ENCODE peak calls at places on chromosomes 5 and 9, in seven cellular contexts. L, S, C, G, Y, U and X are unnamed samples. For H3K4me1, the result is how much of the 10 kb centered on the place peaks cover.

GRCh38 chr9:88464851-88465250 is 70.1 kb upstream of the NXNL2 start:
- DNase-seq in S (no peak), C (no peak), Y (no peak), L (no peak), U (no peak), G (peak), X (no peak)

GRCh38 chr5:180281706-180282105 is 10.2 kb downstream of the MAPK9 start:
- DNase-seq in L (no peak), C (no peak), Y (no peak), U (no peak), G (no peak), S (no peak), X (no peak)

GRCh38 chr5:179698935-179699639 is at the start of gene CANX:
- DNase-seq in L (no peak), Y (no peak), U (no peak), C (no peak), S (no peak), G (no peak), X (no peak)

GRCh38 chr9:131727795-131728545 is 11.9 kb downstream of the RAPGEF1 start:
- DNase-seq in L (no peak), S (no peak), U (no peak), C (no peak), G (peak), Y (no peak), X (no peak)

GRCh38 chr5:2742921-2743679 is 8.4 kb downstream of the IRX2 start:
- DNase-seq in S (no peak), G (peak), U (no peak), Y (no peak), C (no peak), L (no peak), X (peak)

GRCh38 chr5:140041492-140042421 is 1.3 kb downstream of the NRG2 start:
- DNase-seq in L (peak), C (peak), U (peak), G (peak), S (peak), Y (peak), X (peak)

GRCh38 chr5:149358818-149359217 is 972 bp downstream of the PCYOX1L start:
- DNase-seq in L (no peak), Y (no peak), U (no peak), G (no peak), C (no peak), S (no peak), X (no peak)

GRCh38 chr5:58080573-58080972 is 379.3 kb downstream of the PLK2 start:
- DNase-seq in U (no peak), G (peak), L (no peak), S (peak), C (no peak), Y (no peak), X (no peak)

GRCh38 chr5:9686211-9686610 is 56.1 kb upstream of the TAS2R1 start:
- DNase-seq in Y (no peak), L (no peak), G (no peak), U (no peak), S (no peak), C (no peak), X (peak)

GRCh38 chr9:134891016-134891589 is 10.5 kb downstream of the FCN2 start:
- DNase-seq in L (no peak), G (no peak), U (no peak), Y (peak), S (no peak), C (no peak), X (no peak)

GRCh38 chr5:116990010-116990409 is 415.4 kb upstream of the SEMA6A start:
- DNase-seq in C (no peak), G (no peak), U (no peak), L (no peak), S (no peak), Y (no peak), X (no peak)

GRCh38 chr9:136107155-136107952 is 11.3 kb downstream of the TMEM250 start:
- DNase-seq in U (no peak), G (no peak), Y (no peak), S (no peak), L (peak), C (no peak), X (no peak)

GRCh38 chr9:9337129-9337528 is 1275.7 kb downstream of the PTPRD start:
- DNase-seq in U (no peak), L (no peak), C (no peak), G (no peak), S (no peak), Y (no peak), X (no peak)

GRCh38 chr9:28234899-28235277 is 661.6 kb upstream of the C9orf72 start:
- DNase-seq in Y (no peak), G (peak), U (no peak), L (no peak), C (no peak), S (no peak), X (no peak)

GRCh38 chr9:6128030-6128429 is 87.6 kb upstream of the IL33 start:
- DNase-seq in Y (no peak), C (no peak), G (no peak), S (no peak), L (no peak), U (no peak), X (no peak)

GRCh38 chr5:177261510-177261909 is 42.0 kb downstream of the RAB24 start:
- DNase-seq in L (no peak), U (no peak), G (no peak), Y (no peak), S (no peak), C (no peak), X (no peak)

GRCh38 chr5:177253252-177253651 is 50.3 kb downstream of the RAB24 start:
- DNase-seq in L (no peak), G (no peak), Y (no peak), S (no peak), C (no peak), U (no peak), X (no peak)

GRCh38 chr5:177260961-177261360 is 42.6 kb downstream of the RAB24 start:
- DNase-seq in C (no peak), G (no peak), S (no peak), L (no peak), U (no peak), Y (no peak), X (no peak)

DNA sequence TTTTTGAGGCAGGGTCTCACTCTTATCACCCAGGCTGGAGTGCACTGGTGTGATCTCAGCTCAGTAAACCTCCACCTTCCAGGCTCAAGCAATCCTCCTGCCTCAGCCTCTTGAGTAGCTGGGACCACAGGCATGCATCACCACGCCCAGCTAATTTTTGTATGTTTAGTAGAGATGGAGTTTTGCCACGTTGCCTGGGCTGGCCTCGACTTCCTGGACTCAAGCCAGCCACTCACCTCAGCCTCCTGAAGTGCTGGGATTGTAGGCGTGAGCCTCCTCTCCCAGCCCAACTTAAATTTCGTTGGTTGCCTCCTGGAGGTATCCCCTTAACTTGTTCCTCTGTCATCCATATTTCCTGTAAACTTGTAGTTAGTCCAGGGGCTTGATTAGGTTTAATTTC is 47.2 kb downstream of the RAB24 start:
- DNase-seq in Y (no peak), C (no peak), G (peak), U (no peak), S (peak), L (peak), X (no peak)
- H3K4me1 ChIP-seq in Y (under half), C (under half), G (under half), U (under half), S (under half), L (under half), X (under half)

GRCh38 chr5:158858746-158859145 is 241.0 kb downstream of the EBF1 start:
- DNase-seq in L (no peak), Y (no peak), C (no peak), G (no peak), S (no peak), U (no peak), X (no peak)
- H3K4me1 ChIP-seq in L (under half), Y (under half), C (under half), G (under half), S (under half), U (under half), X (under half)

GRCh38 chr9:130427326-130427725 is 17.4 kb upstream of the ASS1 start:
- DNase-seq in L (no peak), G (no peak), U (no peak), C (no peak), S (no peak), Y (no peak), X (no peak)
- H3K4me1 ChIP-seq in L (under half), G (under half), U (under half), C (under half), S (under half), Y (under half), X (under half)

GRCh38 chr9:89482950-89483349 is 15.0 kb downstream of the SEMA4D start:
- DNase-seq in U (no peak), G (no peak), Y (no peak), C (no peak), S (no peak), L (no peak), X (no peak)
- H3K4me1 ChIP-seq in U (under half), G (under half), Y (under half), C (under half), S (under half), L (under half), X (under half)

DNA sequence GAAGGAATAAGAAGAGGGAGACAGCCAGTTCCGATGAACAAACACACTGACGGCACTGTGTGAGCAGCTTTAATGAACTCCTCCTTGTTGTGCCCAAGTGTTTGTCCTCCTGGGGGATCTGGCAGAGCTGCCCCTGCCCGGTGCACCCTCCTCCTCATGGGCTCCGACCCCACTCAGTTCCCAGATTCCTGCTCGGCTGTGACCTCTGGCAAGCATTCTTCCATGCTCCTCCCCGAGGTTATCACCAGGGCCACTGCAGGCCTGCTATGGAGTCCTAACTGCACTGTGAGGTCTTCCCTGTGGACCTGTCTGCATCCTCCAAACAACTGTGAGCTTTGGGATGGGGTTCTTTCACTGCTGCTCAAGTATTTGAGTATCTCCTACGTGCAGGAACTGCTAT is 142.2 kb downstream of the DCP2 start:
- DNase-seq in L (no peak), C (no peak), U (peak), S (no peak), Y (no peak), G (no peak), X (no peak)
- H3K4me1 ChIP-seq in L (under half), C (under half), U (under half), S (under half), Y (under half), G (under half), X (under half)

DNA sequence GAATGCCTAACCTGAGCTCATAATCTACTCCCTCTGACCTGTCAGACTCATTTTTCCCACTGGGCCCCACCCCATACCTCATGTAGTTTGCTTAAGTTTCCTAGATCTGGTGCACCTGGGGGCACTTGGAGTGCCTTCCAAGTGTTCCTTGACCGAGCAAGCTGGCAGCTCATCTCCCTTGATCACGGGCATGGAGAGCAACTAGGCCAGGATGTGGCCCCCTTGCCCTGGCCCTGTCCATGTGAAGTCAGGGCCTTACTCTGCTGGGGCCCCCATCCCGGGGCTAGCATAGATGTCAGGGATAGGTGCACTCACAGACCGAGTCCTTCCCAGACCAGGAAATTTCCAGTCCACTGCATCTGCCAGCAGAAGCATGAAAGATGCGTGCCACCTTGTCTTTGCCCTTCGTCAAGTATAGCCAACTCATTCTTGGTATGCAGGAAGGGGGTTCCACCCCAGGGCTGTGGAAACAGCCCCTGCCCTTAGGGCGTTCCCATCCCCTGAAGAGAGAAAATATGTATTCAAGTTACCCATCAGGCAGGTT is 41.9 kb downstream of the SLC22A5 start:
- DNase-seq in G (no peak), L (no peak), C (no peak), S (no peak), Y (no peak), U (peak), X (peak)
- H3K4me1 ChIP-seq in G (under half), L (half or more), C (under half), S (under half), Y (under half), U (under half), X (under half)

GRCh38 chr9:73153793-73154227 is 2.1 kb downstream of the ANXA1 start:
- DNase-seq in S (peak), G (peak), Y (no peak), L (no peak), U (no peak), C (no peak), X (no peak)
- H3K4me1 ChIP-seq in S (under half), G (under half), Y (under half), L (half or more), U (under half), C (under half), X (half or more)

GRCh38 chr5:158883502-158883901 is 216.2 kb downstream of the EBF1 start:
- DNase-seq in U (no peak), C (no peak), L (no peak), Y (no peak), G (no peak), S (no peak), X (no peak)
- H3K4me1 ChIP-seq in U (under half), C (under half), L (under half), Y (under half), G (under half), S (under half), X (under half)

DNA sequence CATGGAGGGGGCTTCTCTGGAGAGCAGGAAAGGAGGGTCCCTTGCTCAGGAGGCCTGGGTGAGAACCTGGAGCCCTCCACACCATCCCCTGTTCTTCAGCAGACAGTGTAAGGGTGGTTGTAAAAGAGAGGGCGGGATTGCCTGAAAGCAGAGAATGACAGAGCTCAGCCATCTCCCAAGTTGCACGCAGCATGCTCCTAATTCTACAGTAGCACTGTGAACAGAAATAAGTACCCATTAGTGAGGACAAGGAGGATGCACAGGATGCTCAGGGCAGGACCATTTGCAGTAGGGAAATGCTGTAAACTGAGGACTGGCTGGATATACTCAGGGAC is 8.4 kb downstream of the CCDC69 start:
- DNase-seq in S (no peak), U (no peak), Y (no peak), G (no peak), L (no peak), C (no peak), X (peak)
- H3K4me1 ChIP-seq in S (under half), U (half or more), Y (under half), G (under half), L (half or more), C (under half), X (under half)